ENCODE peak calls at places on chromosome 1, in nine cellular contexts. I is activated CD4-positive, alpha-beta T cell treated with anti-CD3 and anti-CD28 coated beads for 48 hours; Y is posterior vena cava; B is retina; T is GM20000; D is naive thymus-derived CD4-positive, alpha-beta T cell; K is NCI-H446 treated with DMSO at 0.1 percent for 48 hours; F is fibroblast of the aortic adventitia; N is amygdala. V is an unnamed sample.
A peak's percentile ranks its signal among the peaks of the same experiment; 100 is the strongest.

GRCh38 chr1:59151860-59152259 is 145.0 kb upstream of the FGGY start:
- DNase-seq in I (no peak), Y (no peak), B (no peak), T (no peak), D (no peak), K (no peak), F (no peak), N (no peak), V (no peak)

GRCh38 chr1:185808675-185809074 is 74.5 kb downstream of the HMCN1 start:
- DNase-seq in I (no peak), Y (no peak), B (no peak), T (no peak), D (no peak), K (no peak), F (no peak), N (no peak), V (no peak)

GRCh38 chr1:187714501-187714900 is 885.8 kb downstream of the PLA2G4A start:
- DNase-seq in I (no peak), Y (no peak), B (no peak), T (no peak), D (no peak), K (no peak), F (no peak), N (no peak), V (no peak)

GRCh38 chr1:29990304-29990703 is 733.1 kb downstream of the MATN1 start:
- DNase-seq in I (no peak), Y (no peak), B (no peak), T (no peak), D (no peak), K (no peak), F (no peak), N (no peak), V (no peak)

GRCh38 chr1:64856564-64856963 is 109.8 kb downstream of the JAK1 start:
- DNase-seq in I (no peak), Y (no peak), B (no peak), T (no peak), D (no peak), K (peak; percentile 67), F (peak; percentile 9), N (no peak), V (no peak)

GRCh38 chr1:29984107-29984506 is 739.3 kb downstream of the MATN1 start:
- DNase-seq in I (no peak), Y (no peak), B (no peak), T (no peak), D (no peak), K (no peak), F (no peak), N (no peak), V (no peak)

GRCh38 chr1:94974224-94974623 is 47.3 kb upstream of the CNN3 start:
- DNase-seq in I (no peak), Y (no peak), B (no peak), T (no peak), D (no peak), K (peak; percentile 52), F (peak; percentile 72), N (no peak), V (no peak)

GRCh38 chr1:75136158-75136815 is 2.1 kb downstream of the LHX8 start:
- DNase-seq in I (no peak), Y (no peak), B (peak; percentile 84), T (no peak), D (no peak), K (no peak), F (no peak), N (no peak), V (no peak)

GRCh38 chr1:25083481-25084345 is 148.6 kb downstream of the SYF2 start:
- DNase-seq in I (no peak), Y (peak; percentile 67), B (peak; percentile 42), T (no peak), D (no peak), K (no peak), F (no peak), N (no peak), V (no peak)

GRCh38 chr1:117753652-117754051 is 147.8 kb downstream of the TENT5C start:
- DNase-seq in I (no peak), Y (no peak), B (no peak), T (no peak), D (no peak), K (no peak), F (peak; percentile 79), N (no peak), V (no peak)

GRCh38 chr1:42713293-42713692 is 26.7 kb downstream of the CLDN19 start:
- DNase-seq in I (no peak), Y (no peak), B (no peak), T (no peak), D (no peak), K (no peak), F (no peak), N (no peak), V (no peak)

GRCh38 chr1:96145486-96145885 is 576.1 kb upstream of the PTBP2 start:
- DNase-seq in I (no peak), Y (no peak), B (no peak), T (no peak), D (no peak), K (no peak), F (peak; percentile 1), N (no peak), V (no peak)

GRCh38 chr1:110286564-110286963 is 52.6 kb upstream of the RBM15 start:
- DNase-seq in I (no peak), Y (no peak), B (no peak), T (peak; percentile 61), D (no peak), K (no peak), F (no peak), N (no peak), V (no peak)

GRCh38 chr1:17852383-17852782 is 97.2 kb downstream of the ACTL8 start:
- DNase-seq in I (no peak), Y (no peak), B (no peak), T (no peak), D (no peak), K (no peak), F (no peak), N (no peak), V (no peak)

GRCh38 chr1:10939654-10940450 is 72.6 kb upstream of the TARDBP start:
- DNase-seq in I (peak; percentile 76), Y (no peak), B (no peak), T (peak; percentile 78), D (peak; percentile 25), K (no peak), F (no peak), N (no peak), V (no peak)

GRCh38 chr1:150847499-150848060 is 28.8 kb downstream of the ARNT start:
- DNase-seq in I (no peak), Y (no peak), B (no peak), T (no peak), D (no peak), K (no peak), F (peak; percentile 18), N (no peak), V (no peak)

GRCh38 chr1:230542054-230542453 is 100.2 kb upstream of the COG2 start:
- DNase-seq in I (peak; percentile 45), Y (no peak), B (no peak), T (no peak), D (no peak), K (no peak), F (no peak), N (no peak), V (no peak)

GRCh38 chr1:37794372-37795339 is 1.0 kb downstream of the MANEAL start:
- DNase-seq in I (no peak), Y (no peak), B (peak; percentile 58), T (peak; percentile 40), D (no peak), K (no peak), F (no peak), N (no peak), V (no peak)

GRCh38 chr1:109792056-109792831 is 28.5 kb upstream of the EPS8L3 start:
- DNase-seq in I (no peak), Y (peak; percentile 89), B (peak; percentile 78), T (no peak), D (no peak), K (peak; percentile 61), F (peak; percentile 93), N (no peak), V (no peak)

GRCh38 chr1:172040466-172040865 is 199.2 kb downstream of the DNM3 start:
- DNase-seq in I (no peak), Y (no peak), B (no peak), T (no peak), D (no peak), K (no peak), F (peak; percentile 64), N (no peak), V (no peak)

GRCh38 chr1:117077267-117077666 is 17.1 kb downstream of the TTF2 start:
- DNase-seq in I (peak; percentile 73), Y (no peak), B (no peak), T (no peak), D (no peak), K (no peak), F (peak; percentile 89), N (no peak), V (no peak)

GRCh38 chr1:12450090-12450764 is 167.8 kb downstream of the DHRS3 start:
- DNase-seq in I (no peak), Y (no peak), B (no peak), T (no peak), D (no peak), K (peak; percentile 35), F (no peak), N (peak; percentile 9), V (no peak)

GRCh38 chr1:16196874-16197273 is 15.6 kb downstream of the ARHGEF19 start:
- DNase-seq in I (no peak), Y (no peak), B (no peak), T (no peak), D (no peak), K (no peak), F (no peak), N (no peak), V (no peak)

GRCh38 chr1:155913969-155914757 is 3.0 kb upstream of the RIT1 start:
- DNase-seq in I (no peak), Y (no peak), B (no peak), T (no peak), D (no peak), K (no peak), F (no peak), N (no peak), V (no peak)

GRCh38 chr1:38608202-38608864 is 251.2 kb downstream of the RRAGC start:
- DNase-seq in I (peak; percentile 20), Y (no peak), B (peak; percentile 84), T (peak; percentile 62), D (no peak), K (no peak), F (no peak), N (no peak), V (no peak)

GRCh38 chr1:208278638-208279037 is 34.5 kb upstream of the PLXNA2 start:
- DNase-seq in I (no peak), Y (no peak), B (no peak), T (no peak), D (no peak), K (no peak), F (no peak), N (no peak), V (no peak)

GRCh38 chr1:30908886-30909777 is 574 bp upstream of the SDC3 start:
- DNase-seq in I (no peak), Y (peak; percentile 81), B (peak; percentile 69), T (no peak), D (no peak), K (no peak), F (no peak), N (no peak), V (no peak)

GRCh38 chr1:6271554-6271953 is 10.7 kb upstream of the GPR153 start:
- DNase-seq in I (no peak), Y (no peak), B (peak; percentile 74), T (no peak), D (no peak), K (no peak), F (no peak), N (no peak), V (no peak)

GRCh38 chr1:161733526-161733925 is 12.2 kb downstream of the FCRLB start:
- DNase-seq in I (no peak), Y (no peak), B (no peak), T (no peak), D (no peak), K (no peak), F (peak; percentile 91), N (no peak), V (no peak)

GRCh38 chr1:226110249-226111108 is 48.0 kb downstream of the H3-3A start:
- DNase-seq in I (peak; percentile 72), Y (peak; percentile 90), B (peak; percentile 86), T (peak; percentile 98), D (no peak), K (peak; percentile 17), F (peak; percentile 63), N (no peak), V (peak; percentile 45)

GRCh38 chr1:226134170-226135058 is 52.1 kb downstream of the ACBD3 start:
- DNase-seq in I (no peak), Y (no peak), B (no peak), T (no peak), D (no peak), K (no peak), F (no peak), N (no peak), V (no peak)

V was measured in T-helper 9 cell.